ENCODE peak calls at places on chromosome 14, in seven cellular contexts. One of them, this sample, is unnamed.
A peak's percentile ranks its signal among the peaks of the same experiment; 100 is the strongest.

GRCh38 chr14:59254911-59255545 is 66.6 kb downstream of the DAAM1 start:
- DNase-seq in SK-N-SH: peak; percentile 12
- DNase-seq in choroid plexus epithelial cell: peak; percentile 66
- DNase-seq in cardiac muscle cell: no peak
- DNase-seq in BE2C: peak; percentile 17
- DNase-seq in adrenal gland: no peak
- DNase-seq in OCI-LY7: no peak
- DNase-seq in this sample: peak; percentile 50

GRCh38 chr14:89721991-89722390 is 232.5 kb downstream of the EFCAB11 start:
- DNase-seq in SK-N-SH: no peak
- DNase-seq in choroid plexus epithelial cell: no peak
- DNase-seq in cardiac muscle cell: no peak
- DNase-seq in BE2C: no peak
- DNase-seq in adrenal gland: no peak
- DNase-seq in OCI-LY7: no peak
- DNase-seq in this sample: no peak

GRCh38 chr14:97709552-97709951 is 912.4 kb downstream of the VRK1 start:
- DNase-seq in SK-N-SH: no peak
- DNase-seq in choroid plexus epithelial cell: no peak
- DNase-seq in cardiac muscle cell: no peak
- DNase-seq in BE2C: no peak
- DNase-seq in adrenal gland: no peak
- DNase-seq in OCI-LY7: no peak
- DNase-seq in this sample: no peak

GRCh38 chr14:99393059-99393655 is 87.5 kb downstream of the SETD3 start:
- DNase-seq in SK-N-SH: peak; percentile 64
- DNase-seq in choroid plexus epithelial cell: peak; percentile 62
- DNase-seq in cardiac muscle cell: peak; percentile 63
- DNase-seq in BE2C: peak; percentile 60
- DNase-seq in adrenal gland: peak; percentile 37
- DNase-seq in OCI-LY7: peak; percentile 56
- DNase-seq in this sample: peak; percentile 38

GRCh38 chr14:43147480-43147879 is 1359.6 kb downstream of the FSCB start:
- DNase-seq in SK-N-SH: no peak
- DNase-seq in choroid plexus epithelial cell: no peak
- DNase-seq in cardiac muscle cell: no peak
- DNase-seq in BE2C: no peak
- DNase-seq in adrenal gland: no peak
- DNase-seq in OCI-LY7: no peak
- DNase-seq in this sample: peak; percentile 31

GRCh38 chr14:100375273-100375962 is 52.3 kb downstream of the SLC25A47 start:
- DNase-seq in SK-N-SH: peak; percentile 60
- DNase-seq in choroid plexus epithelial cell: peak; percentile 98
- DNase-seq in cardiac muscle cell: no peak
- DNase-seq in BE2C: peak; percentile 51
- DNase-seq in adrenal gland: peak; percentile 75
- DNase-seq in OCI-LY7: peak; percentile 63
- DNase-seq in this sample: peak; percentile 94

GRCh38 chr14:49512147-49512551 is 74.0 kb downstream of the RPS29 start:
- DNase-seq in SK-N-SH: no peak
- DNase-seq in choroid plexus epithelial cell: peak; percentile 3
- DNase-seq in cardiac muscle cell: no peak
- DNase-seq in BE2C: no peak
- DNase-seq in adrenal gland: no peak
- DNase-seq in OCI-LY7: no peak
- DNase-seq in this sample: peak; percentile 93

GRCh38 chr14:20734079-20734806 is 11.4 kb upstream of the EDDM3A start:
- DNase-seq in SK-N-SH: no peak
- DNase-seq in choroid plexus epithelial cell: no peak
- DNase-seq in cardiac muscle cell: no peak
- DNase-seq in BE2C: no peak
- DNase-seq in adrenal gland: no peak
- DNase-seq in OCI-LY7: no peak
- DNase-seq in this sample: no peak

DNA sequence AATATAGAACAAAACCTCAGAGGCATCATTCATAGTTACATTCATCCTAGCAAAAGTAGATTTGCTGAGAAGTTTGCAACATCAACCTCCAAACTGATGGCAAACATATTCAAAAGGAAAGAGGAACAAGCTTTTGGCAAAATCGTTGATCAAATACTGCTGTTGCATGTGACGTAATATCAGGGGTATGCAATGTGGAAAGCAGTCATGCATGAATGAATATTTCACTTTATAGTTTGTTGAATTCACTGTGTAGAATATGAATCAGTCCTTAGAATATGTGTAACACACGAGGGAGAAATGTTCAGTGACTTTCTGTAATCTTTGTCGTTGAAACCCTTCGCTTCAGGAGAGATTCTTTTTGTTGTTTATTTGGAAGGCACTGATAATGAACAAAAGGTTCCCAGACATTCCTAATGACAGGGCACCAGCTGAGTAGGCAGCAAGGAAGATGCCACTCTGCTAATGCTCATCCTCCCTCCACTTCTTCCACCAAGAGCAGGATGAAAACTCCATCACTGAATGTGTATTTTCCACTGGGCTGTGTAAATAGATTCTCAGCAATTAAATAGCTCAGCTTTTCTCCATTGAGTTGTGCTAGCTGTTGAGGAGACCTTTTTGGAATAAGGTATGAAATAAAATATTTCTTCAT is 126.1 kb downstream of the PELI2 start:
- DNase-seq in SK-N-SH: no peak
- DNase-seq in choroid plexus epithelial cell: peak; percentile 50
- DNase-seq in cardiac muscle cell: no peak
- DNase-seq in BE2C: no peak
- DNase-seq in adrenal gland: no peak
- DNase-seq in OCI-LY7: no peak
- DNase-seq in this sample: peak; percentile 88
- H3K4me3 ChIP-seq in SK-N-SH: no peak overlapping the region
- H3K4me3 ChIP-seq in choroid plexus epithelial cell: no peak overlapping the region
- H3K4me3 ChIP-seq in cardiac muscle cell: no peak overlapping the region
- H3K4me3 ChIP-seq in BE2C: no peak overlapping the region
- H3K4me3 ChIP-seq in adrenal gland: no peak overlapping the region
- H3K4me3 ChIP-seq in OCI-LY7: no peak overlapping the region
- H3K4me3 ChIP-seq in this sample: no peak overlapping the region

GRCh38 chr14:29089849-29090248 is 323.3 kb downstream of the FOXG1 start:
- DNase-seq in SK-N-SH: no peak
- DNase-seq in choroid plexus epithelial cell: no peak
- DNase-seq in cardiac muscle cell: no peak
- DNase-seq in BE2C: no peak
- DNase-seq in adrenal gland: no peak
- DNase-seq in OCI-LY7: no peak
- DNase-seq in this sample: no peak

GRCh38 chr14:29085546-29085945 is 319.0 kb downstream of the FOXG1 start:
- DNase-seq in SK-N-SH: peak; percentile 0
- DNase-seq in choroid plexus epithelial cell: peak; percentile 57
- DNase-seq in cardiac muscle cell: peak; percentile 45
- DNase-seq in BE2C: no peak
- DNase-seq in adrenal gland: no peak
- DNase-seq in OCI-LY7: no peak
- DNase-seq in this sample: peak; percentile 26
- TF ChIP-seq CTCF in SK-N-SH: peak; percentile 45
- TF ChIP-seq CTCF in choroid plexus epithelial cell: peak; percentile 73
- TF ChIP-seq CTCF in cardiac muscle cell: peak; percentile 47
- TF ChIP-seq CTCF in BE2C: peak; percentile 8
- TF ChIP-seq CTCF in adrenal gland: no peak
- TF ChIP-seq CTCF in OCI-LY7: no peak
- TF ChIP-seq CTCF in this sample: peak; percentile 59

GRCh38 chr14:23434488-23435219 is 806 bp downstream of the MYH7 start:
- DNase-seq in SK-N-SH: no peak
- DNase-seq in choroid plexus epithelial cell: no peak
- DNase-seq in cardiac muscle cell: no peak
- DNase-seq in BE2C: no peak
- DNase-seq in adrenal gland: no peak
- DNase-seq in OCI-LY7: no peak
- DNase-seq in this sample: no peak
- H3K4me3 ChIP-seq in SK-N-SH: no peak overlapping the region
- H3K4me3 ChIP-seq in choroid plexus epithelial cell: no peak overlapping the region
- H3K4me3 ChIP-seq in cardiac muscle cell: no peak overlapping the region
- H3K4me3 ChIP-seq in BE2C: no peak overlapping the region
- H3K4me3 ChIP-seq in adrenal gland: no peak overlapping the region
- H3K4me3 ChIP-seq in OCI-LY7: no peak overlapping the region
- H3K4me3 ChIP-seq in this sample: no peak overlapping the region

GRCh38 chr14:76491172-76491930 is 115.4 kb downstream of the ESRRB start:
- DNase-seq in SK-N-SH: no peak
- DNase-seq in choroid plexus epithelial cell: no peak
- DNase-seq in cardiac muscle cell: no peak
- DNase-seq in BE2C: no peak
- DNase-seq in adrenal gland: no peak
- DNase-seq in OCI-LY7: no peak
- DNase-seq in this sample: no peak
- TF ChIP-seq CTCF in SK-N-SH: no peak
- TF ChIP-seq CTCF in choroid plexus epithelial cell: no peak
- TF ChIP-seq CTCF in cardiac muscle cell: no peak
- TF ChIP-seq CTCF in BE2C: no peak
- TF ChIP-seq CTCF in adrenal gland: no peak
- TF ChIP-seq CTCF in OCI-LY7: no peak
- TF ChIP-seq CTCF in this sample: no peak

This sample was measured in fibroblast of mammary gland.